ENCODE peak calls at places on chromosomes 7 and 10, in seven cellular contexts. One of them, this sample, is unnamed. For H3K4me1, the result is how much of the 10 kb centered on the place peaks cover.

GRCh38 chr10:123999956-124000615 is 93.3 kb downstream of the CHST15 start:
- DNase-seq in mesendoderm: no peak
- DNase-seq in IMR-90: no peak
- DNase-seq in CD8-positive, alpha-beta memory T cell: no peak
- DNase-seq in trophoblast cell: no peak
- DNase-seq in heart left ventricle: no peak
- DNase-seq in mammary epithelial cell: no peak
- DNase-seq in this sample: no peak

GRCh38 chr7:98211221-98211675 is at the start of gene BHLHA15:
- DNase-seq in heart left ventricle: no peak
- DNase-seq in mammary epithelial cell: no peak
- DNase-seq in CD8-positive, alpha-beta memory T cell: peak
- DNase-seq in trophoblast cell: no peak
- DNase-seq in mesendoderm: peak
- DNase-seq in IMR-90: no peak
- DNase-seq in this sample: peak

GRCh38 chr10:72720814-72721665 is 29.1 kb downstream of the MCU start:
- DNase-seq in heart left ventricle: no peak
- DNase-seq in IMR-90: peak
- DNase-seq in trophoblast cell: no peak
- DNase-seq in mammary epithelial cell: peak
- DNase-seq in CD8-positive, alpha-beta memory T cell: no peak
- DNase-seq in mesendoderm: peak
- DNase-seq in this sample: no peak

GRCh38 chr10:20944789-20945502 is 47.8 kb upstream of the NEBL start:
- DNase-seq in mammary epithelial cell: no peak
- DNase-seq in trophoblast cell: no peak
- DNase-seq in mesendoderm: no peak
- DNase-seq in heart left ventricle: no peak
- DNase-seq in IMR-90: no peak
- DNase-seq in CD8-positive, alpha-beta memory T cell: no peak
- DNase-seq in this sample: no peak

GRCh38 chr7:23214938-23215337 is 31.6 kb upstream of the GPNMB start:
- DNase-seq in heart left ventricle: no peak
- DNase-seq in CD8-positive, alpha-beta memory T cell: no peak
- DNase-seq in trophoblast cell: no peak
- DNase-seq in mammary epithelial cell: no peak
- DNase-seq in IMR-90: no peak
- DNase-seq in mesendoderm: no peak
- DNase-seq in this sample: no peak

GRCh38 chr10:35453855-35454532 is 117.7 kb downstream of the CCNY start:
- DNase-seq in mesendoderm: no peak
- DNase-seq in heart left ventricle: no peak
- DNase-seq in IMR-90: peak
- DNase-seq in trophoblast cell: no peak
- DNase-seq in mammary epithelial cell: peak
- DNase-seq in CD8-positive, alpha-beta memory T cell: no peak
- DNase-seq in this sample: peak

GRCh38 chr7:98034044-98035035 is 44.3 kb upstream of the OCM2 start:
- DNase-seq in heart left ventricle: no peak
- DNase-seq in CD8-positive, alpha-beta memory T cell: no peak
- DNase-seq in IMR-90: no peak
- DNase-seq in mammary epithelial cell: peak
- DNase-seq in mesendoderm: peak
- DNase-seq in trophoblast cell: peak
- DNase-seq in this sample: no peak

GRCh38 chr10:46268076-46268881 is 18.5 kb upstream of the ANTXRL start:
- DNase-seq in mesendoderm: no peak
- DNase-seq in IMR-90: no peak
- DNase-seq in mammary epithelial cell: no peak
- DNase-seq in trophoblast cell: no peak
- DNase-seq in heart left ventricle: no peak
- DNase-seq in CD8-positive, alpha-beta memory T cell: peak
- DNase-seq in this sample: no peak

GRCh38 chr7:115198143-115198542 is 276.2 kb downstream of the MDFIC start:
- DNase-seq in mesendoderm: no peak
- DNase-seq in trophoblast cell: no peak
- DNase-seq in heart left ventricle: no peak
- DNase-seq in CD8-positive, alpha-beta memory T cell: no peak
- DNase-seq in mammary epithelial cell: no peak
- DNase-seq in IMR-90: peak
- DNase-seq in this sample: no peak

GRCh38 chr7:102431617-102432298 is 1.6 kb upstream of the ORAI2 start:
- DNase-seq in trophoblast cell: peak
- DNase-seq in CD8-positive, alpha-beta memory T cell: peak
- DNase-seq in mammary epithelial cell: peak
- DNase-seq in heart left ventricle: no peak
- DNase-seq in IMR-90: no peak
- DNase-seq in mesendoderm: peak
- DNase-seq in this sample: no peak

DNA sequence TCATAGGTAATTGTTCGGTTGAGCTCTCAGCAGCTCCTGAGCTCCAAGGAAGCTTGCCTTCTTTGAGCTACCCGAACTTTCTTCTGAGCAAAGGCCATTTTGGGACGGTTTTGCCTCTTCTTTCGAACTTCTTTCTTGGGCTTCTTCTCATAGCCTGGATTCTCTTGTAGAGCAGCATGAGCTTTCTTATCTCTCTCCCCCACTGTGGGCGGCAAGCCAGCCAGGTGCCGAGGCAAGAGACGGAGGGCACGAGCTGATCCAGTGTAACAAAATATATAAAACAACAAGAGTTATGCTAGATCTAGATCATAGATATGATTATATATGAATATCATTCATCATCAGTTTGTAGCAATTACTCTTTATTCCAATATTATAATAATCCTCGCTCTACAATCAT is 16.5 kb upstream of the KNDC1 start:
- DNase-seq in trophoblast cell: no peak
- DNase-seq in mesendoderm: peak
- DNase-seq in mammary epithelial cell: no peak
- DNase-seq in heart left ventricle: no peak
- DNase-seq in CD8-positive, alpha-beta memory T cell: no peak
- DNase-seq in IMR-90: no peak
- DNase-seq in this sample: peak
- H3K4me1 ChIP-seq in trophoblast cell: under half
- H3K4me1 ChIP-seq in mesendoderm: under half
- H3K4me1 ChIP-seq in mammary epithelial cell: under half
- H3K4me1 ChIP-seq in heart left ventricle: under half
- H3K4me1 ChIP-seq in CD8-positive, alpha-beta memory T cell: under half
- H3K4me1 ChIP-seq in IMR-90: under half
- H3K4me1 ChIP-seq in this sample: under half

DNA sequence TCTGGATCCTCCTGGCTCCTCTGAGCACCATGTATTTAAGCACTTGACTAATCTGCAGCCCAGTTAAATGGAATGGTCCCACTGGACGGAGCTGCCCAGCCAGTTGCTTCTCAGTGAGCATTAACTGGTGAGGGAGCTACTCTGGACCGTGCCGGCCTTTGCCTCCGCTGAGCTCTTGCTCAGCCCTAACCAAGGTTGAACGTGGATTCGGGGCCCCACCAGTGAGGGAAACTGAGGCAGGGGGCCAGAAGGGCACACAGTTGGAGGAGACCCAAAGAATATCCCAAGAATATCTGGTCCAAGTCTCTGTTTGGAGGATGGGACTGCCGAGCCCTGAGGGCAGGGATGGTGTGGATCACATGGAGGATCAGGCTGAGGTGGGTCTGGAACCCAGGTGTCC is 13.7 kb downstream of the ADCYAP1R1 start:
- DNase-seq in IMR-90: no peak
- DNase-seq in trophoblast cell: no peak
- DNase-seq in heart left ventricle: no peak
- DNase-seq in mesendoderm: no peak
- DNase-seq in mammary epithelial cell: no peak
- DNase-seq in CD8-positive, alpha-beta memory T cell: peak
- DNase-seq in this sample: no peak
- H3K4me1 ChIP-seq in IMR-90: under half
- H3K4me1 ChIP-seq in trophoblast cell: under half
- H3K4me1 ChIP-seq in heart left ventricle: under half
- H3K4me1 ChIP-seq in mesendoderm: under half
- H3K4me1 ChIP-seq in mammary epithelial cell: under half
- H3K4me1 ChIP-seq in CD8-positive, alpha-beta memory T cell: under half
- H3K4me1 ChIP-seq in this sample: under half

GRCh38 chr10:97333351-97333600 is 1.3 kb downstream of the FRAT2 start:
- DNase-seq in mesendoderm: peak
- DNase-seq in IMR-90: peak
- DNase-seq in heart left ventricle: no peak
- DNase-seq in mammary epithelial cell: no peak
- DNase-seq in trophoblast cell: no peak
- DNase-seq in CD8-positive, alpha-beta memory T cell: no peak
- DNase-seq in this sample: no peak

GRCh38 chr10:97334370-97335175 is at the start of gene FRAT2:
- DNase-seq in heart left ventricle: peak
- DNase-seq in mesendoderm: peak
- DNase-seq in CD8-positive, alpha-beta memory T cell: peak
- DNase-seq in trophoblast cell: peak
- DNase-seq in mammary epithelial cell: peak
- DNase-seq in IMR-90: peak
- DNase-seq in this sample: peak

GRCh38 chr10:97331304-97331703 is 3.2 kb downstream of the FRAT2 start:
- DNase-seq in CD8-positive, alpha-beta memory T cell: no peak
- DNase-seq in mesendoderm: no peak
- DNase-seq in trophoblast cell: no peak
- DNase-seq in IMR-90: no peak
- DNase-seq in heart left ventricle: no peak
- DNase-seq in mammary epithelial cell: no peak
- DNase-seq in this sample: no peak

GRCh38 chr10:97333601-97334369 is 744 bp downstream of the FRAT2 start:
- DNase-seq in heart left ventricle: peak
- DNase-seq in mammary epithelial cell: peak
- DNase-seq in IMR-90: peak
- DNase-seq in mesendoderm: peak
- DNase-seq in CD8-positive, alpha-beta memory T cell: peak
- DNase-seq in trophoblast cell: peak
- DNase-seq in this sample: peak

GRCh38 chr10:97332586-97333350 is 1.8 kb downstream of the FRAT2 start:
- DNase-seq in mesendoderm: peak
- DNase-seq in CD8-positive, alpha-beta memory T cell: no peak
- DNase-seq in heart left ventricle: peak
- DNase-seq in IMR-90: peak
- DNase-seq in trophoblast cell: no peak
- DNase-seq in mammary epithelial cell: peak
- DNase-seq in this sample: no peak
- H3K4me1 ChIP-seq in mesendoderm: under half
- H3K4me1 ChIP-seq in CD8-positive, alpha-beta memory T cell: under half
- H3K4me1 ChIP-seq in heart left ventricle: half or more
- H3K4me1 ChIP-seq in IMR-90: under half
- H3K4me1 ChIP-seq in trophoblast cell: under half
- H3K4me1 ChIP-seq in mammary epithelial cell: under half
- H3K4me1 ChIP-seq in this sample: under half

DNA sequence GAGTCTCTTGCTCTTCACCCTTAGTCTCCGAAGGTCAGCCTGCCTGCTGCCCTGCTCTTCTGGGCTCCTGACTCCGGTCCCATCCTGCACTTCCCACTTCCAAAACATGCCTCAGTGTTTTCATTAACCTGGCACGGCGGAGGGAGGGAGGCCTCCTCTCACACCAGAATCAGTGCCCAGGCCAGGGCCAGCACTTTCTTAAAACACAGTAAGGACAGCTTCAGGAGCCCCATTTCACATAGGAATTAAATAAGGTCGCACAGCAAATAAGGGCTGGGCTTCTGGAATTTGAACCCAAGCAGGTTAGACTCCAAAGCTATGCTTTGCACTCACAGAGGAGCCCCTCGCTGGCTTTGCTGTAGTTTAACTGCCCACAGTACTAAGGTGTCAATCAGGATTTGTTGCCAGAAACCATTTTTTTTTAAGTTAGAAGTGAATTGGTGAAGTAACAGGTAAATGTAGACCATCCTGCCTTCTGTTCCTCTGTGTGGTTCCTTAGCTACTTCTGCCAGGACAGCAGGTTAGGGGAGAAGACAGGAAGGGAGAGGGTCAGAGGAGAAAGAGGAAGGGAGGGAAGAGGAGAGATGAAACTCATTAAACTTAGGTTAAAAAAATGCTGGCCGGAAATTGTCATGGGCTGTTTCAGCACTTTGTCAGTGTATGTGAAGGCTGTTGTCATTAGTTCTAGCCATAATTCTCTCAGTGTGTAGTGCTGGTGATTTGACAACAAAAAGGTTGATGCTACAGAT is 1.1 kb downstream of the RASSF4 start:
- DNase-seq in mammary epithelial cell: no peak
- DNase-seq in CD8-positive, alpha-beta memory T cell: peak
- DNase-seq in trophoblast cell: no peak
- DNase-seq in IMR-90: no peak
- DNase-seq in heart left ventricle: no peak
- DNase-seq in mesendoderm: no peak
- DNase-seq in this sample: peak
- H3K4me1 ChIP-seq in mammary epithelial cell: under half
- H3K4me1 ChIP-seq in CD8-positive, alpha-beta memory T cell: under half
- H3K4me1 ChIP-seq in trophoblast cell: half or more
- H3K4me1 ChIP-seq in IMR-90: under half
- H3K4me1 ChIP-seq in heart left ventricle: half or more
- H3K4me1 ChIP-seq in mesendoderm: under half
- H3K4me1 ChIP-seq in this sample: under half